ENCODE peak calls at places on chromosomes 4 and X, in five cellular contexts. M is suprapubic skin, A is transverse colon, P is stomach, T is ovary. B is an unnamed sample.

GRCh38 chr4:37392540-37393255 is 148.2 kb downstream of the NWD2 start:
- DNase-seq in A (peak), M (no peak), T (no peak), P (peak), B (no peak)

GRCh38 chrX:138885886-138886285 is 174.4 kb upstream of the FGF13 start:
- DNase-seq in M (no peak), P (no peak), A (no peak), T (no peak), B (no peak)

GRCh38 chr4:7423801-7424552 is 10.8 kb downstream of the PSAPL1 start:
- DNase-seq in M (peak), T (no peak), P (peak), A (no peak), B (no peak)

GRCh38 chr4:65868096-65868824 is 198.0 kb upstream of the EPHA5 start:
- DNase-seq in M (no peak), A (no peak), T (no peak), P (no peak), B (no peak)

GRCh38 chrX:15471016-15471415 is 22.1 kb downstream of the PIR start:
- DNase-seq in T (peak), M (peak), P (peak), A (peak), B (no peak)

GRCh38 chr4:80173841-80174240 is 23.5 kb upstream of the PRDM8 start:
- DNase-seq in T (no peak), A (no peak), M (no peak), P (no peak), B (no peak)

GRCh38 chr4:36226430-36227227 is 17.7 kb downstream of the ARAP2 start:
- DNase-seq in A (no peak), M (no peak), P (no peak), T (no peak), B (no peak)

GRCh38 chr4:173247316-173247715 is 78.7 kb downstream of the GALNT7 start:
- DNase-seq in P (no peak), M (no peak), A (no peak), T (no peak), B (no peak)

GRCh38 chr4:7124643-7125442 is 57.0 kb upstream of the GRPEL1 start:
- DNase-seq in T (peak), M (no peak), P (peak), A (peak), B (no peak)

GRCh38 chr4:121484633-121485032 is 103.8 kb upstream of the QRFPR start:
- DNase-seq in T (no peak), A (no peak), M (no peak), P (peak), B (no peak)

GRCh38 chrX:16589826-16590225 is 60.1 kb upstream of the S100G start:
- DNase-seq in A (no peak), P (no peak), T (no peak), M (no peak), B (no peak)

GRCh38 chr4:15194520-15194919 is 192.2 kb downstream of the CPEB2 start:
- DNase-seq in M (no peak), P (no peak), A (no peak), T (no peak), B (no peak)

GRCh38 chr4:2927696-2928075 is 35.5 kb downstream of the NOP14 start:
- DNase-seq in P (no peak), M (peak), T (no peak), A (no peak), B (no peak)

GRCh38 chr4:12239897-12240636 is 811.4 kb upstream of the HS3ST1 start:
- DNase-seq in T (no peak), M (no peak), A (no peak), P (no peak), B (no peak)

GRCh38 chr4:88033309-88033708 is 25.9 kb downstream of the PKD2 start:
- DNase-seq in P (peak), M (no peak), A (peak), T (peak), B (no peak)

GRCh38 chr4:95061220-95061619 is 303.5 kb downstream of the BMPR1B start:
- DNase-seq in A (no peak), P (no peak), M (no peak), T (no peak), B (no peak)

GRCh38 chr4:87983996-87984395 is 8.5 kb downstream of the SPP1 start:
- DNase-seq in M (no peak), A (no peak), P (no peak), T (no peak), B (no peak)

GRCh38 chrX:101369687-101370086 is 16.3 kb downstream of the BTK start:
- DNase-seq in A (no peak), P (no peak), T (no peak), M (no peak), B (no peak)

GRCh38 chr4:181541396-181541795 is 701.8 kb upstream of the TENM3 start:
- DNase-seq in M (no peak), P (no peak), A (no peak), T (no peak), B (no peak)

GRCh38 chrX:71366674-71367256 is 608 bp downstream of the TAF1 start:
- DNase-seq in P (no peak), A (peak), T (no peak), M (no peak), B (no peak)

GRCh38 chrX:71367396-71367795 is 1.2 kb downstream of the TAF1 start:
- DNase-seq in P (no peak), T (no peak), M (no peak), A (no peak), B (no peak)

GRCh38 chrX:71365356-71365875 is 741 bp upstream of the TAF1 start:
- DNase-seq in T (no peak), M (no peak), A (no peak), P (no peak), B (no peak)

GRCh38 chrX:71364221-71364620 is 1.9 kb upstream of the TAF1 start:
- DNase-seq in T (no peak), M (no peak), A (no peak), P (no peak), B (no peak)

DNA sequence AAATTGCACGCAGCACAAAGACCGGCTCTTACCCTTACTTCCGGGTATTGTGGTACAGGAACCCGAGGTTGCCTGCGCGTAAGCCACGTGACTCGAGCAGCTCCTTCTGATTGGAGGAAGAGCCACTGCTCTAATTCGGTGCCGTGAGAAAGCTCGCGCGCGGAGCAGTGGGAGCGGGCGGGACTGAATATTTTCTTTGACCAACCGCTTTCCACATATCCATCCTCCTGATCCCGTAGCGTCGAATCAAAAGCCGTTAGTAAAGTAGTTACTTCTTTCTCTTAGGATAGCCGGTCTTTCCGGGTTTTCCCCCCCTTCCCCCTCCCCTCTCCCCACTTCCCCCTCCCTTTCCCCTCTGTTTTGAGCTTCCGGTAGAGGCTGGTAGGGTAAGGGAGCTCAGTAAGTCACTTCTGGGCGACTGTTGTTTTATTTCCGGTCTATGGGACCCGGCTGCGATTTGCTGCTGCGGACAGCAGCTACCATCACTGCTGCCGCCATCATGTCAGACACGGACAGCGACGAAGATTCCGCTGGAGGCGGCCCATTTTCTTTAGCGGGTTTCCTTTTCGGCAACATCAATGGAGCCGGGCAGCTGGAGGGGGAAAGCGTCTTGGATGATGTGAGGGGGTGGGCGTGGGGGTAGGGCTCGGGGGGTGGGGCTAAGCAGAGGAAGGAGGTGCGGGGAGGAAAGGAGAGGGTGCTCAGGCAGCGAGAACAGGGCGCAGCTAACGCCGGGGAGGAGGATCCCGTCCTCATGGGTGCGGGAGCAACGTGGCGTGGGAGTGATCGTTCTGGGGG is at the start of gene TAF1:
- DNase-seq in A (peak), M (peak), P (peak), T (peak), B (peak)
- TF ChIP-seq POLR2A in A (peak), M (no peak), P (no peak), T (no peak), B (peak)

DNA sequence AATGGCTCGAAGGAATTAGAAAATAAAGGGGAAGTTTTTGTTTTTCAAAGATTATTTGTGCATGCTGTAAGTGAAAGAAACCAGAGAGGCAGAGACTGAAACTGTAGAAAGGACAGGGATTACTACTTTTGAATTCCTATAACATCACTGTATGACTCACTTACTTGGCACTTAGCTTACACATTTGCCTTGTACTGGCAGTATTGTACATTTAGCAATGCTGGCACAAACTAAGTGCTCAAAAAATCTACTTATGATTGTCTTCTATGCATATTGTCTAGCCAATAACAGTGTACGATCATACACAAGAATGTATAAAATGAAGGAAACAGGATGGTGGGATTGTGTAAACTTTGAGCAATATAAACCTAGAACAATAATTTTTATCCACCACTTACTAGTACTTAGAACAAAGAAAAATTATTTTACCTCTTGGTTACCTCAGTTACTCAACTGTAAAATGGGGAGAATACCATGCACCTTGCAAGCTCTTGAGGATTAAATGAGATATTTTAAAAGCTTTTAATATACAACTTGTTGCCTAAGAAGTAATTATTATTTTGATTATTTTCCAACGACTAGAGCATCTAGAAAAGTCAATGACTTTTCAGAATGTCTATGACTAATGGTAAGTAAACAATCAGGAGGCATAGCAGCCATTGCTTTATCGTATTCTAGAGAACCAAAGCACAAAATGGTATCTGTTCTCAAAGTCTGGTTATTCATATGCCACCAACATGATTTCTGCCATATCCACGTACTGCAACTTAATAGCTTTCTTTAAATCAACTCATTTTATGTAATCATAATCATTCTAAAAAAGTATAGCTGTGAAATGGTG is 4.7 kb downstream of the FAM120C start:
- DNase-seq in A (no peak), T (no peak), P (no peak), M (no peak), B (no peak)
- H3K27ac ChIP-seq in A (no peak), T (no peak), P (no peak), M (no peak), B (peak)

GRCh38 chrX:115892056-115892708 is 278.4 kb upstream of the AGTR2 start:
- DNase-seq in P (no peak), T (no peak), A (peak), M (no peak), B (no peak)

GRCh38 chrX:115894087-115894486 is 276.5 kb upstream of the AGTR2 start:
- DNase-seq in A (peak), M (no peak), P (no peak), T (peak), B (no peak)

GRCh38 chrX:115895678-115896329 is 274.7 kb upstream of the AGTR2 start:
- DNase-seq in P (no peak), M (no peak), T (no peak), A (no peak), B (no peak)

GRCh38 chrX:115896362-115896761 is 274.2 kb upstream of the AGTR2 start:
- DNase-seq in A (no peak), M (no peak), P (no peak), T (no peak), B (no peak)

GRCh38 chrX:115892787-115893671 is 277.5 kb upstream of the AGTR2 start:
- DNase-seq in P (peak), A (peak), T (peak), M (no peak), B (no peak)
- TF ChIP-seq CTCF in P (no peak), A (peak), T (peak), M (peak), B (no peak)

GRCh38 chrX:19137064-19137463 is 14.8 kb upstream of the ADGRG2 start:
- DNase-seq in P (no peak), A (no peak), M (no peak), T (no peak), B (no peak)

GRCh38 chrX:19130628-19131027 is 8.4 kb upstream of the ADGRG2 start:
- DNase-seq in T (no peak), A (no peak), M (no peak), P (no peak), B (no peak)

GRCh38 chrX:19129694-19130093 is 7.4 kb upstream of the ADGRG2 start:
- DNase-seq in P (no peak), A (no peak), M (no peak), T (no peak), B (no peak)

DNA sequence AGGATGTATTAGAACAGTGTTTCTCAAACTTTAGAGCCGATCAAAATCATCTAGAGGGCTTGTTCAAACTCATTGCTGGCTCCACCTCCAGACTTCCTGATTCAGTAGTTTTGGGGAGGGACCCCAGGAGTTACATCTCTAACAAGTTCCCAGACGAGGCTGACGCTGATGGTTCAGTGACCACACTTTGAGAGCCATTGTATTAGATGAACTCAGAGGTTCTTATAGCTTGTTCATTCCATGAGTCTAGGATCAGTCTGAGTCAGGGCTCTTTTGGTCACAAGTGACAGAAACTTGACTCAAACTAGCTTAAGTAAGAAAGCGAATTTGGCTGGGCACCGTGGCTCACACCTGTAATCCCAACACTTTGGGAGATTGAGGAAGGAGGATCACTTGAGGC is 11.5 kb upstream of the ADGRG2 start:
- DNase-seq in A (no peak), T (no peak), P (no peak), M (no peak), B (no peak)
- TF ChIP-seq POLR2A in A (no peak), T (no peak), P (no peak), M (no peak), B (no peak)

GRCh38 chr4:139528377-139529005 is 27.5 kb downstream of the SETD7 start:
- DNase-seq in A (peak), P (peak), M (no peak), T (peak), B (no peak)
- H3K27ac ChIP-seq in A (no peak), P (no peak), M (no peak), T (no peak), B (no peak)

GRCh38 chr4:45989775-45990174 is 134.1 kb downstream of the GABRG1 start:
- DNase-seq in T (no peak), A (no peak), P (no peak), M (no peak), B (no peak)
- TF ChIP-seq CTCF in T (no peak), A (no peak), P (no peak), M (no peak), B (no peak)

DNA sequence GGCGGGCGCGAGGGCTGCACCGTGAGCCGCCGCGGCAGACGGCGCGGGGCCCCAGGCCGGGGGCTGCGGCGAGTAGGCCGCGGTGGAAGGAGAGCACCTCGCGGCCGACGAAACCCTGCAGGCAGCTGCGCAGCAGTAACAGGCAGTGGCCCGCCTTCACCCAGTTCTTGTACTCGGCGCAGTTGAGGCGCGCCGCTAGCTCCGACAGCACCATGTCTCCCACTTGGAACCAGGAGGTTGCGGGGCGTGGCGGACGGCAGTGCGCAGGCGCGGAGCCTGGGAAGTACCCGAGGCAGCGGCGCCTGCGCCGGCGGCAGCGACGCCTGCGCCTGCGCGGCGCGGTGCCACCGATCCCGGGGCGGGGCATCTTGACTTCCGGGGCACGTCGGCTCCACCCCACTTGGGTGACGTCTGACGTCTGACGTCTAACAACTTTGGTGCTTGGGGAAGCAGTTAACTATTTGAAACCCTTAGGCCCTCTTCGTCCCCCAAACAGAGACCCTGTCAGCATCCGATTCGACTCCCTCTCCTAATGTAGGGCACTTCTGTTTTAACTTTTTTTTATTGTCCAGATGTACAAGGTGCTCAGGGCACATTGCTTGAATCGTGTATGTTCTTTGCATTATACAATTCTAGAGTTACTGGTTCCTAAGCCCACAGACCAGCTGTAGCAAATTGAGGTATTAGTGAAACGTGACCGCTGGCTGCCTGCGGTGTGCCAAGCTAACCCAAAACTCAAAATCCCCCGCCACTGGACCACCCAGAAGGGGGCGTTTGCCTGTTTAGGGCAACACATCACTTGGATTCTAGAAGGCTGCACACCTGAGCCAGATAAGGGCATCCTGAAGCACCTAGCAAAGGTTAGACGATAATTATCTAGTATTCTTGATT is at the start of gene CXorf38:
- DNase-seq in T (peak), P (peak), A (peak), M (peak), B (peak)
- TF ChIP-seq POLR2A in T (peak), P (no peak), A (peak), M (peak), B (no peak)

DNA sequence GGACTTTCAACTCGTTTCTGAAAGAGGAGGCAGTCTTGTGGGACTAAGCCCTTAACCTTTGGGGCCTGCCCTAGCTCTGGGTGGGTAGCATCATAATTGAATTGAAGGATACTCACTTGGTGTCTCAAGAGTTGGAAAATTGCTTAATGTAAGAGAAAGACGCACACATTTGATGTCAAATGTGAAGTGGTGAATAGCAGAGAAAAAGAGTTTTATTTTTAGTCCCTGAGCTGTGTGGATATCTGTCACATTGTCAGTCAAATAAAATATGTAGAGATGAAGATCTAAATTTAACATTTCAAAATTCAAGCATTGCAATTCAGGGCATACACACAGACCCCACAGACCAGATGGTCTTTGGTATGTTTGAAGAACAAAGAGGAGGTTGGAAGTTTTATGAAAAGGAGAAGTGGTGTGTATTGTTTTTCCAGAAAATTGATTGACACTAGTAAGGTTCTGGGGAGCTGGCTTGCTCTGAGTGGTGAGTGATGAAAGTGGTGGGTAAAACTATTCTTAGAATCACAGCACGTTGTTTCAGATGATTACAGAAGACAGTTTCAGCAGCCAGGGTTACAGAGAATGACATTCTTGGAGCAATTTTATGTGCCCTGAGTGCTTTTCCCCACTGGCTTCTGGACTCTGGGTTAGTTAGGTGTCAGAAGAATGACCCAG is 44.9 kb upstream of the BBS12 start:
- DNase-seq in A (no peak), M (no peak), P (no peak), T (no peak), B (no peak)
- H3K27ac ChIP-seq in A (no peak), M (no peak), P (no peak), T (no peak), B (no peak)

GRCh38 chr4:22179124-22179874 is 230.7 kb upstream of the KCNIP4 start:
- DNase-seq in P (no peak), A (no peak), T (no peak), M (no peak), B (no peak)
- TF ChIP-seq CTCF in P (no peak), A (no peak), T (no peak), M (no peak), B (no peak)

B was measured in esophagus squamous epithelium.